ENCODE peak calls at places on chromosome 18, in four cellular contexts. R is tibial nerve, K is astrocyte, A is IMR-90. V is an unnamed sample. For H3K4me1, the result is how much of the 10 kb centered on the place peaks cover.

GRCh38 chr18:48004577-48004976 is 74.1 kb upstream of the SMAD2 start:
- DNase-seq in K (no peak), A (no peak), R (no peak), V (no peak)

GRCh38 chr18:44393406-44393805 is 287.3 kb upstream of the SETBP1 start:
- DNase-seq in K (no peak), A (no peak), R (no peak), V (no peak)

GRCh38 chr18:79567481-79568147 is 112.0 kb upstream of the CTDP1 start:
- DNase-seq in K (peak), A (peak), R (no peak), V (peak)

GRCh38 chr18:24054130-24054529 is 39.6 kb downstream of the TTC39C start:
- DNase-seq in R (no peak), K (peak), A (peak), V (no peak)

GRCh38 chr18:78610646-78611045 is 369.0 kb upstream of the SALL3 start:
- DNase-seq in R (no peak), A (no peak), K (no peak), V (no peak)

GRCh38 chr18:5073026-5073944 is 123.8 kb downstream of the AKAIN1 start:
- DNase-seq in A (peak), K (peak), R (peak), V (no peak)

GRCh38 chr18:39571511-39571910 is 2005.9 kb upstream of the CELF4 start:
- DNase-seq in K (no peak), R (no peak), A (peak), V (no peak)

GRCh38 chr18:27667064-27667463 is 482.0 kb upstream of the CHST9 start:
- DNase-seq in A (no peak), K (no peak), R (no peak), V (no peak)

GRCh38 chr18:7789853-7790552 is 222.9 kb downstream of the PTPRM start:
- DNase-seq in A (peak), R (no peak), K (peak), V (no peak)

GRCh38 chr18:32319084-32319483 is 129.2 kb downstream of the MEP1B start:
- DNase-seq in R (no peak), A (no peak), K (no peak), V (no peak)

GRCh38 chr18:65523461-65523860 is 227.4 kb upstream of the CDH7 start:
- DNase-seq in A (no peak), K (no peak), R (no peak), V (no peak)

GRCh38 chr18:26215247-26215970 is 10.8 kb upstream of the TAF4B start:
- DNase-seq in K (no peak), A (no peak), R (no peak), V (no peak)

GRCh38 chr18:9323750-9324445 is 10.7 kb upstream of the TWSG1 start:
- DNase-seq in A (peak), R (no peak), K (peak), V (no peak)

DNA sequence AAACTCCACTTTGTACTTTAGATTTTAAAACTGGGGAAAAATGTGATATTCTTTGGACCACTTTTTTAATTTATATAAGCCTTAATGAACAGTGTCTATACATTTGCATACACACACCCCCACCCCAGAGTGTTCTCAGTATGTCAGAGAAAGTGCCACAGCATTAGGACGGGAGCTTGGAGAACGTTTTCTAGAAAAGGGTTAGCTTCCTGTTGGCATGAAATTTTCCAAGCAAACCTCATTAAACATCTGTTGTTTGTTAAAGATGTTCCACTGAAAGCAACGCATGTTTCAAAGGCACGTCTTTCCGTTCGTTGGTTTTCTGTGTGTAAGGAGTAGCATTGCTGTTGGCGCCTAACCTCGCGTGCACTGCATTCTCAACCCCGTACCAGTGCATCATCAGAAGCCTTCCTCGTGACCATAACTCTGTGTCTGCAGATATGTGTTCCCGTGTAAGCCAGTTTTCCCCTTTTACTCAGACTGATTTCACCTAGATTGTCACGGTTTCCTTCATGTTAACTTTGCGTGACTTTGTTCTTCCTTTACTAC is 228.5 kb downstream of the ALPK2 start:
- DNase-seq in A (no peak), K (no peak), R (no peak), V (no peak)
- H3K4me1 ChIP-seq in A (under half), K (under half), R (under half), V (under half)

GRCh38 chr18:37612519-37612918 is 46.9 kb upstream of the CELF4 start:
- DNase-seq in A (no peak), K (no peak), R (no peak), V (no peak)
- H3K4me1 ChIP-seq in A (under half), K (under half), R (under half), V (under half)

DNA sequence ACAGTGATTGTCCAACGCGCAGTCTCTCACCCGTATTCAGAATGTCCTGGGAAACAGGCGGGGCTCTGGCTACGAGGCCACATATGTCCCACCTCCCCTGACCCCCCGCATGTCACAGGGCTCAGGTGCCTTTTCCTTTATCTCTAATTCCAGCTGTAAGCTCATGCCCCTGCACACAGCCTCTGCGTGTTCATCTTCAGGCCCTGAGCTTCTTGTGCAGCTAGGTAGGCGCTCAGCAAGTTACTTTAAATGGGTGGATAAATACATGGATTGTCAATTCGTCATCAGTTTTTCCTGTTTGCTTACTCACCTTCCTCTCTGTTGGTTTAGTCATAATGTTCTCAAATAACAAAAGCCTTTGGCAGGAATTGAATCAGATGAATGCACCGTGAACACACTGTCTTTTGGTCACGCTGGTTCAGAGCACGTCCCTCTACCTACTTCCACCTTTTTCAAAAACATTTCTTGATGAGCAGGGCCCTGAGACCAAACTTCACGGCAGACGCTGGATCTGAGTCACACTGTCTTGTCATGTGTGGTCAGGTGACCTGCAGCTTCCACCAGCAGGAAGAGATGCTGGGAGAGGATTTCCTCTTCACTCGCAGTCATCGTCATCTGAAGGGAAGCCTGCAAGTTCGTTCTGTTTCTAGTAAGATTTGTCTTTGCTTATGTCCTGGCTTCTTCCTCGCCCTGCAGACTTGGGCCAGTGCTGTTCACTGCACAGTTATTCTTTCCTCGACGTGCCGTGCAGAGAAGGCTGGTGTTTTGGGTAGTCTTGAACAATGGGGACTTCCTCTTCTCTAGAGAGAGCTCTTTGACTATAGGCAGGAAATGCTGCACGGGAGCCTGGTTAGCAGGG is 138.1 kb downstream of the PTGR3 start:
- DNase-seq in A (peak), R (peak), K (peak), V (no peak)
- H3K4me1 ChIP-seq in A (under half), R (under half), K (under half), V (under half)

GRCh38 chr18:55442561-55442960 is 145.4 kb downstream of the TCF4 start:
- DNase-seq in A (no peak), K (no peak), R (no peak), V (no peak)

GRCh38 chr18:55440988-55441387 is 147.0 kb downstream of the TCF4 start:
- DNase-seq in R (no peak), A (no peak), K (no peak), V (no peak)

GRCh38 chr18:55435592-55435991 is 152.4 kb downstream of the TCF4 start:
- DNase-seq in K (no peak), A (no peak), R (no peak), V (no peak)

GRCh38 chr18:55433688-55434087 is 154.3 kb downstream of the TCF4 start:
- DNase-seq in R (no peak), A (no peak), K (no peak), V (no peak)

GRCh38 chr18:55439036-55439435 is 149.0 kb downstream of the TCF4 start:
- DNase-seq in K (no peak), R (no peak), A (no peak), V (no peak)
- H3K4me1 ChIP-seq in K (under half), R (under half), A (under half), V (under half)

GRCh38 chr18:50158866-50159653 is 35.9 kb downstream of the MYO5B start:
- DNase-seq in A (no peak), K (no peak), R (no peak), V (no peak)

GRCh38 chr18:50163505-50163904 is 31.4 kb downstream of the MYO5B start:
- DNase-seq in K (no peak), A (no peak), R (no peak), V (no peak)

GRCh38 chr18:50162486-50163304 is 32.3 kb downstream of the MYO5B start:
- DNase-seq in A (no peak), R (no peak), K (peak), V (no peak)

GRCh38 chr18:50161806-50162205 is 33.1 kb downstream of the MYO5B start:
- DNase-seq in A (no peak), K (peak), R (no peak), V (no peak)

GRCh38 chr18:50159654-50160046 is 35.3 kb downstream of the MYO5B start:
- DNase-seq in K (no peak), R (no peak), A (no peak), V (no peak)
- H3K4me1 ChIP-seq in K (under half), R (under half), A (under half), V (under half)

GRCh38 chr18:74389991-74390390 is 67.1 kb downstream of the DIPK1C start:
- DNase-seq in A (no peak), K (no peak), R (no peak), V (no peak)
- H3K4me1 ChIP-seq in A (under half), K (under half), R (under half), V (under half)

GRCh38 chr18:59617468-59617932 is 79.7 kb downstream of the CCBE1 start:
- DNase-seq in R (no peak), A (no peak), K (peak), V (no peak)

GRCh38 chr18:59623456-59624383 is 73.5 kb downstream of the CCBE1 start:
- DNase-seq in A (peak), K (peak), R (peak), V (no peak)

GRCh38 chr18:59620381-59620780 is 76.8 kb downstream of the CCBE1 start:
- DNase-seq in A (no peak), K (no peak), R (no peak), V (no peak)

GRCh38 chr18:59624384-59624760 is 72.9 kb downstream of the CCBE1 start:
- DNase-seq in A (no peak), K (no peak), R (peak), V (no peak)

GRCh38 chr18:59621027-59621426 is 76.2 kb downstream of the CCBE1 start:
- DNase-seq in R (no peak), A (peak), K (no peak), V (no peak)
- H3K4me1 ChIP-seq in R (under half), A (under half), K (under half), V (under half)

DNA sequence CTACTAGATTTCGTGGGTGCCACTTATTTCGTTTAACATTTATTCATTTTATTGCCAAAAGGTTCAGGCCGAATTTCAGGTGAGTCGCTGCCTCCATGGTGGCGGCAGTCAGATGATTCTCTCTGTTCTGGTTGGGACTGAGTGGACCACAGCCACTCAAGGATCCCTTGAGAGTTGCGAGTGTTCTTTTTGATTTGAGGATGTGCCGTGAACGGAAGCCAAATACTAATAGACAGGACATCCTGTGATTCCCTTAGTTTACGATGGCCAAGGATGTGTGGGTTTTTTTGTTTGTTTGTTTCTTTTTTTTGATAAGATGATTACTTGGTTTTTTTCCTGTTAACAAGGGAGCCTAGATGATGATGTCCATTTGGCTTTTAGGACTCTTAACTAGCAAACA is 13.2 kb downstream of the MAPRE2 start:
- DNase-seq in K (no peak), R (no peak), A (no peak), V (no peak)
- H3K4me1 ChIP-seq in K (under half), R (under half), A (under half), V (under half)

GRCh38 chr18:33870059-33870458 is 292.0 kb downstream of the ASXL3 start:
- DNase-seq in A (peak), K (peak), R (no peak), V (no peak)
- H3K4me1 ChIP-seq in A (under half), K (under half), R (under half), V (under half)

V was measured in thoracic aorta.